ENCODE peak calls at places on chromosome 22, in seven cellular contexts. H, B, P, T, R, W and I are unnamed samples.

GRCh38 chr22:24445481-24446290 is 18.3 kb downstream of the ADORA2A start:
- DNase-seq in H (no peak), P (peak; percentile 46), W (no peak), T (peak; percentile 41), R (no peak), B (no peak), I (peak; percentile 54)

GRCh38 chr22:47406896-47407295 is 644.4 kb downstream of the TBC1D22A start:
- DNase-seq in P (no peak), R (no peak), W (no peak), B (no peak), H (no peak), T (no peak), I (no peak)

GRCh38 chr22:23745780-23746179 is 5.1 kb downstream of the ZNF70 start:
- DNase-seq in H (no peak), T (no peak), B (no peak), R (no peak), P (no peak), W (no peak), I (no peak)

GRCh38 chr22:39471421-39472141 is 14.8 kb downstream of the MGAT3 start:
- DNase-seq in W (no peak), H (peak; percentile 76), B (peak; percentile 51), T (no peak), P (no peak), R (peak; percentile 73), I (peak; percentile 80)

GRCh38 chr22:37818397-37819099 is 4.6 kb upstream of the GALR3 start:
- DNase-seq in T (peak; percentile 77), W (no peak), H (peak; percentile 62), P (no peak), R (no peak), B (peak; percentile 35), I (peak; percentile 77)

GRCh38 chr22:27032121-27032761 is 374.9 kb downstream of the MIAT start:
- DNase-seq in H (no peak), B (no peak), T (peak; percentile 82), R (no peak), W (peak; percentile 33), P (no peak), I (peak; percentile 83)

GRCh38 chr22:40818192-40818746 is 877 bp downstream of the SLC25A17 start:
- DNase-seq in P (no peak), H (no peak), W (no peak), T (no peak), R (no peak), B (no peak), I (peak; percentile 4)

GRCh38 chr22:31490496-31490925 is 869 bp upstream of the EIF4ENIF1 start:
- DNase-seq in W (no peak), T (peak; percentile 39), P (peak; percentile 26), H (peak; percentile 88), R (peak; percentile 25), B (peak; percentile 79), I (peak; percentile 68)

GRCh38 chr22:42994276-42994916 is 20.6 kb downstream of the PACSIN2 start:
- DNase-seq in R (no peak), B (no peak), H (no peak), T (no peak), W (no peak), P (no peak), I (no peak)

GRCh38 chr22:45930324-45930723 is 46.6 kb downstream of the WNT7B start:
- DNase-seq in W (no peak), R (no peak), H (no peak), B (no peak), T (no peak), P (no peak), I (no peak)

GRCh38 chr22:28105988-28106387 is 186.9 kb upstream of the PITPNB start:
- DNase-seq in T (no peak), H (no peak), W (no peak), P (no peak), B (no peak), R (no peak), I (no peak)

GRCh38 chr22:39176067-39176621 is 23.7 kb upstream of the CBX7 start:
- DNase-seq in H (peak; percentile 80), R (peak; percentile 67), P (peak; percentile 69), B (peak; percentile 58), W (no peak), T (peak; percentile 88), I (peak; percentile 90)

GRCh38 chr22:37186228-37186996 is 1.6 kb downstream of the C1QTNF6 start:
- DNase-seq in B (peak; percentile 88), W (no peak), R (peak; percentile 46), T (peak; percentile 66), H (peak; percentile 88), P (no peak), I (peak; percentile 92)

GRCh38 chr22:23237201-23237798 is 57.0 kb downstream of the BCR start:
- DNase-seq in P (peak; percentile 52), B (peak; percentile 66), W (no peak), T (peak; percentile 61), H (peak; percentile 43), R (no peak), I (peak; percentile 96)

GRCh38 chr22:26975381-26975780 is 318.0 kb downstream of the MIAT start:
- DNase-seq in B (no peak), P (no peak), T (no peak), W (no peak), R (no peak), H (peak; percentile 81), I (no peak)

GRCh38 chr22:22682807-22683667 is 38.6 kb downstream of the GGTLC2 start:
- DNase-seq in T (no peak), P (no peak), R (no peak), H (no peak), W (no peak), B (peak; percentile 65), I (no peak)

GRCh38 chr22:22042009-22042408 is 59.4 kb upstream of the TOP3B start:
- DNase-seq in P (no peak), R (no peak), B (peak; percentile 23), T (no peak), W (no peak), H (no peak), I (no peak)

GRCh38 chr22:41561335-41561734 is 525 bp downstream of the CSDC2 start:
- DNase-seq in T (peak; percentile 54), H (no peak), W (no peak), R (no peak), B (no peak), P (no peak), I (peak; percentile 62)

GRCh38 chr22:37672920-37673453 is 2.4 kb upstream of the LGALS1 start:
- DNase-seq in B (no peak), R (no peak), H (no peak), T (no peak), W (no peak), P (no peak), I (no peak)

GRCh38 chr22:27628891-27629631 is 172.5 kb downstream of the MN1 start:
- DNase-seq in P (no peak), R (peak; percentile 77), B (no peak), W (no peak), H (no peak), T (no peak), I (peak; percentile 40)

GRCh38 chr22:42270512-42271190 is at the start of gene TCF20:
- DNase-seq in W (no peak), R (peak; percentile 57), H (peak; percentile 83), P (peak; percentile 71), T (no peak), B (peak; percentile 62), I (peak; percentile 86)

GRCh38 chr22:44304354-44304753 is 8.4 kb downstream of the SHISAL1 start:
- DNase-seq in P (no peak), W (no peak), B (peak; percentile 47), R (peak; percentile 20), T (no peak), H (peak; percentile 58), I (no peak)
- H4K8ac ChIP-seq in P (no peak overlapping the region), W (no peak overlapping the region), B (no peak overlapping the region), R (no peak overlapping the region), T (no peak overlapping the region), H (no peak overlapping the region), I (no peak overlapping the region)

GRCh38 chr22:30338802-30339201 is 12.1 kb upstream of the TBC1D10A start:
- DNase-seq in H (no peak), P (no peak), B (no peak), W (no peak), R (no peak), T (no peak), I (no peak)

GRCh38 chr22:30334601-30335000 is 7.9 kb upstream of the TBC1D10A start:
- DNase-seq in W (no peak), P (no peak), R (no peak), T (no peak), B (no peak), H (no peak), I (no peak)

GRCh38 chr22:30335236-30335635 is 8.5 kb upstream of the TBC1D10A start:
- DNase-seq in R (peak; percentile 62), W (no peak), H (no peak), T (no peak), B (no peak), P (no peak), I (no peak)

GRCh38 chr22:30336752-30337460 is 10.2 kb upstream of the TBC1D10A start:
- DNase-seq in W (no peak), T (no peak), B (no peak), H (no peak), R (no peak), P (no peak), I (no peak)

GRCh38 chr22:30337461-30337778 is 10.7 kb upstream of the TBC1D10A start:
- DNase-seq in H (no peak), W (no peak), P (no peak), B (no peak), R (no peak), T (no peak), I (no peak)
- H3K4ac ChIP-seq in H (no peak overlapping the region), W (no peak overlapping the region), P (no peak overlapping the region), B (no peak overlapping the region), R (no peak overlapping the region), T (no peak overlapping the region), I (no peak overlapping the region)

GRCh38 chr22:25452116-25452700 is 112.3 kb upstream of the GRK3 start:
- DNase-seq in H (no peak), W (no peak), B (peak; percentile 37), P (no peak), R (no peak), T (no peak), I (no peak)

GRCh38 chr22:25451480-25452114 is 112.9 kb upstream of the GRK3 start:
- DNase-seq in W (no peak), P (no peak), T (no peak), B (peak; percentile 42), H (peak; percentile 9), R (no peak), I (no peak)

GRCh38 chr22:25448435-25449051 is 115.9 kb upstream of the GRK3 start:
- DNase-seq in B (peak; percentile 47), H (peak; percentile 55), T (no peak), R (no peak), W (no peak), P (no peak), I (no peak)

GRCh38 chr22:25447689-25448434 is 116.6 kb upstream of the GRK3 start:
- DNase-seq in B (peak; percentile 78), W (peak; percentile 53), P (peak; percentile 87), R (peak; percentile 77), H (peak; percentile 81), T (peak; percentile 82), I (peak; percentile 82)

GRCh38 chr22:25449781-25450317 is 114.6 kb upstream of the GRK3 start:
- DNase-seq in P (no peak), H (no peak), B (no peak), T (no peak), W (no peak), R (no peak), I (no peak)
- H2BK120ac ChIP-seq in P (no peak overlapping the region), H (no peak overlapping the region), B (no peak overlapping the region), T (no peak overlapping the region), W (no peak overlapping the region), R (no peak overlapping the region), I (no peak overlapping the region)

DNA sequence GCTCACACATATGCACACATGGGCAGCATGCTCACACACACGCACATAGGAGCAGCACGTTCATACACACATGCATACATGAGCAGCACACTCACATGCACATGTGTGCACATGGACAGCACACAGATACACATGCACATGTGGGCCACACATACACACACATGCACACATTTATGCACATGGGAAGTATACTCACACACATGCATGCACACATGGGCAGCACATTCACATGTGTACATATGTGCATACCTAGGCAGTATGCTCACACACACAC is 42.5 kb downstream of the RTN4R start:
- DNase-seq in T (no peak), H (no peak), W (no peak), P (no peak), R (no peak), B (no peak), I (no peak)
- H4K8ac ChIP-seq in T (peak overlapping the region; percentile 7), H (no peak overlapping the region), W (no peak overlapping the region), P (peak overlapping the region; percentile 95), R (no peak overlapping the region), B (no peak overlapping the region), I (no peak overlapping the region)